ENCODE peak calls at places on chromosome 15, in six cellular contexts. One of them, this sample, is unnamed.

GRCh38 chr15:89197503-89197971 is 23.8 kb downstream of the RLBP1 start:
- DNase-seq in PC-9: peak
- DNase-seq in uterus: no peak
- DNase-seq in bronchial epithelial cell: peak
- DNase-seq in HCT116: peak
- DNase-seq in AG09309: no peak
- DNase-seq in this sample: no peak

GRCh38 chr15:75081150-75081549 is 57.8 kb downstream of the PPCDC start:
- DNase-seq in PC-9: no peak
- DNase-seq in uterus: no peak
- DNase-seq in bronchial epithelial cell: no peak
- DNase-seq in HCT116: no peak
- DNase-seq in AG09309: no peak
- DNase-seq in this sample: no peak

GRCh38 chr15:75174102-75174501 is 27.6 kb upstream of the C15orf39 start:
- DNase-seq in PC-9: no peak
- DNase-seq in uterus: no peak
- DNase-seq in bronchial epithelial cell: no peak
- DNase-seq in HCT116: no peak
- DNase-seq in AG09309: no peak
- DNase-seq in this sample: no peak

GRCh38 chr15:23566070-23567050 is 886 bp downstream of the MKRN3 start:
- DNase-seq in PC-9: peak
- DNase-seq in uterus: no peak
- DNase-seq in bronchial epithelial cell: no peak
- DNase-seq in HCT116: peak
- DNase-seq in AG09309: no peak
- DNase-seq in this sample: no peak

GRCh38 chr15:74776851-74777768 is 4.8 kb upstream of the CSK start:
- DNase-seq in PC-9: no peak
- DNase-seq in uterus: no peak
- DNase-seq in bronchial epithelial cell: no peak
- DNase-seq in HCT116: no peak
- DNase-seq in AG09309: no peak
- DNase-seq in this sample: no peak

GRCh38 chr15:95734422-95735316 is 595.8 kb upstream of the NR2F2 start:
- DNase-seq in PC-9: peak
- DNase-seq in uterus: no peak
- DNase-seq in bronchial epithelial cell: peak
- DNase-seq in HCT116: no peak
- DNase-seq in AG09309: no peak
- DNase-seq in this sample: no peak

GRCh38 chr15:52180196-52180835 is 10.9 kb downstream of the GNB5 start:
- DNase-seq in PC-9: no peak
- DNase-seq in uterus: no peak
- DNase-seq in bronchial epithelial cell: no peak
- DNase-seq in HCT116: no peak
- DNase-seq in AG09309: no peak
- DNase-seq in this sample: no peak

GRCh38 chr15:52213206-52213605 is 22.0 kb upstream of the GNB5 start:
- DNase-seq in PC-9: no peak
- DNase-seq in uterus: no peak
- DNase-seq in bronchial epithelial cell: no peak
- DNase-seq in HCT116: no peak
- DNase-seq in AG09309: no peak
- DNase-seq in this sample: no peak

GRCh38 chr15:90762109-90762508 is 45.0 kb downstream of the BLM start:
- DNase-seq in PC-9: no peak
- DNase-seq in uterus: peak
- DNase-seq in bronchial epithelial cell: no peak
- DNase-seq in HCT116: no peak
- DNase-seq in AG09309: peak
- DNase-seq in this sample: no peak
- H3K4me3 ChIP-seq in PC-9: no peak
- H3K4me3 ChIP-seq in uterus: no peak
- H3K4me3 ChIP-seq in bronchial epithelial cell: no peak
- H3K4me3 ChIP-seq in HCT116: no peak
- H3K4me3 ChIP-seq in AG09309: no peak
- H3K4me3 ChIP-seq in this sample: no peak

DNA sequence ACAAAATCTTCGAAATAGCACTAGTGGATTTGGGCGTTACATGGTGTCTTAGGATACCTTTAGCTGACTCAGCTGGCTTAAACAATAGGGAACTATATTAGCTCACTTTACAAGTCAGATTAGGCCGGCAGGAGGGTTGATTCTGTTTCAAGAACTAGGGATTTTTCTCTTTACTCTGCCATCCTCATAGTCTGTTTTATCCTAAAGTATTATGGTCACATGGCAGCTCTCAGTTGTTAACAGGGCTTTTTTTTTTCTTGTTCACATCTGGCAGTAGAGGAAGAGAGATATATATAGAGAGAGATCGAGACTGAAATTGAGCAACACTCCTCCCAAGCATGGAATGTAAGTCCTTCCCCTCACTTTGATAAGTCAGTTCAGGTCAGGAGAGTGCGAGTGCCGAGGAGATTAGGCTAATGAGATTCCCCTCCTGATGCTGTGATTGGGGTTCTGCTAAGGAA is 32.9 kb downstream of the CHP1 start:
- DNase-seq in PC-9: no peak
- DNase-seq in uterus: no peak
- DNase-seq in bronchial epithelial cell: no peak
- DNase-seq in HCT116: no peak
- DNase-seq in AG09309: no peak
- DNase-seq in this sample: no peak
- H3K4me3 ChIP-seq in PC-9: no peak
- H3K4me3 ChIP-seq in uterus: no peak
- H3K4me3 ChIP-seq in bronchial epithelial cell: no peak
- H3K4me3 ChIP-seq in HCT116: no peak
- H3K4me3 ChIP-seq in AG09309: no peak
- H3K4me3 ChIP-seq in this sample: no peak

GRCh38 chr15:65806387-65806786 is 14.3 kb upstream of the DENND4A start:
- DNase-seq in PC-9: no peak
- DNase-seq in uterus: no peak
- DNase-seq in bronchial epithelial cell: no peak
- DNase-seq in HCT116: no peak
- DNase-seq in AG09309: no peak
- DNase-seq in this sample: no peak
- H3K4me3 ChIP-seq in PC-9: no peak
- H3K4me3 ChIP-seq in uterus: no peak
- H3K4me3 ChIP-seq in bronchial epithelial cell: no peak
- H3K4me3 ChIP-seq in HCT116: no peak
- H3K4me3 ChIP-seq in AG09309: no peak
- H3K4me3 ChIP-seq in this sample: no peak

DNA sequence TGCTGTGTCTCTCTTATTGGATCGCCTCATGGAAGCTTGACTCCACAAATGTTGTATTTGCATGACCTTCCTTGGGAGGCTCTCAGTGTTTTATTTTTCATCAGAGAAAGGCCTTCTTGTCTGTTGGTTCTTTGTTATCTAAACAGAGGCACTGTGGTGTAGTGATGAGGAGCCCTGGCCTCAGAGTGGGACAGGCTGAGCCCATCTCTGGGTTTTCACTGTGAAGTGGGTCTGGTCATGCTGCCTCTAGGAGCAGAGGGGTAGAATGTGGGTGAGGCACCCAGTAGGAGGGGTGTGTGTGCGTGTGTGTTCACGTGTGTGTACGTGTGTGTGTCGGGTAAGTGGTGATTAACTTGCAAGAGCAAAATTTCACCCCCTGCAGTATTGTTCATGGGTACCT is 14.4 kb downstream of the KLF13 start:
- DNase-seq in PC-9: no peak
- DNase-seq in uterus: no peak
- DNase-seq in bronchial epithelial cell: no peak
- DNase-seq in HCT116: no peak
- DNase-seq in AG09309: no peak
- DNase-seq in this sample: no peak
- H3K4me3 ChIP-seq in PC-9: no peak
- H3K4me3 ChIP-seq in uterus: no peak
- H3K4me3 ChIP-seq in bronchial epithelial cell: no peak
- H3K4me3 ChIP-seq in HCT116: no peak
- H3K4me3 ChIP-seq in AG09309: no peak
- H3K4me3 ChIP-seq in this sample: no peak

GRCh38 chr15:79265167-79265566 is 17.4 kb upstream of the ANKRD34C start:
- DNase-seq in PC-9: peak
- DNase-seq in uterus: no peak
- DNase-seq in bronchial epithelial cell: peak
- DNase-seq in HCT116: peak
- DNase-seq in AG09309: no peak
- DNase-seq in this sample: no peak

GRCh38 chr15:79261836-79262235 is 20.7 kb upstream of the ANKRD34C start:
- DNase-seq in PC-9: no peak
- DNase-seq in uterus: no peak
- DNase-seq in bronchial epithelial cell: no peak
- DNase-seq in HCT116: no peak
- DNase-seq in AG09309: no peak
- DNase-seq in this sample: no peak

DNA sequence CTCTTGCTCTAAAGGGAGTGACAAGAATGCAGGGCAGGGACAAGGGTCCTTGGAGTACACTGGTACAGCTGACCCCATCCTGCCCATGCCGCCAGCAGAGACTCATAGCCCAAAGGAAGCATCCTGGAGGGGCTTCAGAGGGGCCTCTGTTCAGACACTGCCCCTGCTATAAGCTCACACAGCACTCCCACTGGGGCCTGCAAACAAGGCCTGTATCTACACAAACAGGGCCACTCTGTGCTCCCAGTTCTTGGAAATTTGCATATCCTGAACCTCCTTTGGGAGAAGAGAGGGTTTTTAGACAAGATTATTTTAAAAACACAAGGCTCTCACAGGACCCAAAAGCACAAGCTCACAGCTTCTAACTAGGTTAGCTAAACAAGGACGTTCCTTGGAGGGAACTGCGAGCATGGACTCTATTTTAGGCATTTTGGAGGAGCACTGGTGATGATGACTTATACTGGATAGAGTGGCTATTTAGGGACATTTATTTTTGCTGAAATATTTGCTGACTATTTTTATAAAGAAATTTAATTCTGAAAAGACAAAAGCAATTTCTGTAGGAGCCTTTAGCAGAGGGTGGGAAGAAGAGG is 16.4 kb upstream of the ANKRD34C start:
- DNase-seq in PC-9: no peak
- DNase-seq in uterus: no peak
- DNase-seq in bronchial epithelial cell: no peak
- DNase-seq in HCT116: no peak
- DNase-seq in AG09309: no peak
- DNase-seq in this sample: no peak
- H3K4me3 ChIP-seq in PC-9: no peak
- H3K4me3 ChIP-seq in uterus: no peak
- H3K4me3 ChIP-seq in bronchial epithelial cell: no peak
- H3K4me3 ChIP-seq in HCT116: no peak
- H3K4me3 ChIP-seq in AG09309: no peak
- H3K4me3 ChIP-seq in this sample: no peak

This sample was measured in AG04450.